ENCODE peak calls at places on chromosomes 5 and 9, in four cellular contexts. I, M, C and S are unnamed samples.

GRCh38 chr9:77954018-77954417 is 77.6 kb downstream of the GNAQ start:
- DNase-seq in M (no peak), C (no peak), I (no peak), S (no peak)

GRCh38 chr5:3510642-3511041 is 85.0 kb upstream of the IRX1 start:
- DNase-seq in I (no peak), M (no peak), C (no peak), S (no peak)

GRCh38 chr5:148543727-148544126 is 110.6 kb downstream of the HTR4 start:
- DNase-seq in M (no peak), I (no peak), C (no peak), S (no peak)

GRCh38 chr5:39080597-39081204 is 6.5 kb upstream of the RICTOR start:
- DNase-seq in C (peak), I (peak), M (peak), S (peak)

GRCh38 chr5:135217669-135218485 is 181.2 kb downstream of the MACROH2A1 start:
- DNase-seq in I (no peak), C (no peak), M (no peak), S (no peak)

GRCh38 chr5:93874491-93874890 is 133.1 kb upstream of the POU5F2 start:
- DNase-seq in C (no peak), I (no peak), M (no peak), S (no peak)

GRCh38 chr5:82386576-82386975 is 108.4 kb upstream of the RPS23 start:
- DNase-seq in C (no peak), I (no peak), M (no peak), S (no peak)

GRCh38 chr9:98860871-98861293 is 53.4 kb downstream of the GALNT12 start:
- DNase-seq in C (no peak), M (no peak), I (no peak), S (no peak)

GRCh38 chr9:135480071-135480941 is 724 bp downstream of the PPP1R26 start:
- DNase-seq in M (peak), I (no peak), C (peak), S (no peak)

GRCh38 chr5:56814963-56815656 is at the start of gene MAP3K1:
- DNase-seq in C (peak), M (peak), I (peak), S (peak)
- TF ChIP-seq CTCF in C (no peak), M (peak), I (peak), S (no peak)

DNA sequence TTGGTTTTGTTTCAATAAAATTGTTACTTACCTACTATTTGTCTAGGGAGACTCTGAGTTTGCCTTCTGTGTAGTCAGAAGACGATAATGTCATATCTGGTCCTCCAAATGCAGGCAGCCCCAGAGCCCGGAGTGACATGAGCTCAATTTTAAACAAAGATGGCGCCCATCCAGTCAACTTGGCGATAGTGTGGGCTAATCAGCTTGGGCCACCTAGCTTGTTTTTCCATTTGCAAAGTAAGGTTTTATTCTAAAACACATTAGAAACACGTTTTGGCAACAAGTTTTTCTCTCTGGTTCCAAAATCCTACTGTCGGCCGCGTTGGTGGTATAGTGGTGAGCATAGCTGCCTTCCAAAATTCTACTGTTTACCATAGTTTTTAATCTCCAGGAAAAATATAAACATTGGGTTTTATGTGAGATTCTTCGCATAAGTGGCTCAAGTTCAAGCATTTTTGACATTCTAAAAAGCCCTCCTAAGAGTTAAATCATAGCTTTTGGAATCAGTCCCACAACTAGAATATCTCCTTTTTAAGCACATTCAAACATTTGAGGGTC is 13.2 kb downstream of the TSC1 start:
- DNase-seq in M (no peak), I (no peak), C (no peak), S (no peak)
- TF ChIP-seq CTCF in M (no peak), I (no peak), C (no peak), S (no peak)

DNA sequence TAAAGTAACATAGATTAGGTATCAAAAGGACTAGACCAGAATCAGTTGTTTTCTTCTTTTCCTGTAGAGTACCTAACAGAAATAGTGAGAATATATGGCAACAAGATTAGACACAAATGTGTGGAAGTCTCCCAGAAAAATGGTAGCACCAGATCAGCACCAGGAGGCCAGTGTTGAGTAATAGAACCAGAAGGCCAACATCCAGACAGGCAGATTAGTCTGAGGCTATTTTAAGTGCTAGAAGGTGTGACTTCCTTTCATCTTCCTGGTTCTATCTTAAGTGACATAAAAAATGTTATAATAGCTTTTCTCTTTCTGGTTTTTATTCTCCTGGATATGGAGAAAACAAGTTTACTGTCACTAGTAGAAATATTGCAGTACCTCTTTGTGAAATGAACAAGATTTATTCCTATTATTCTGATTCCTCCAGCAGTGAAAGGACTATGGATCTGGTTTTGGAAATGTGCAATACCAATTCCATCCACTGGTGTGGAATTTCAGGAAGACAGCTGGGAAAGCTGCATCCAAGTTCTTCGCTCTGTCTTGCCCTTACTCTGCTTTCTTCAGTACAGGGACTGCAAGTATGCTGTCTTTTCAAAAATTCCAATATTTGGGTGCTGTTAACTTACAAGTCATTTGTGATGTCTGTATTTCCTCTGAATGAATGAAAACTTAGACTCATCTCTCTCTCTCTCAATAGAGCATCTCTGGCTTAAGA is 39.1 kb downstream of the SHLD3 start:
- DNase-seq in M (no peak), I (no peak), C (no peak), S (no peak)
- TF ChIP-seq CTCF in M (peak), I (peak), C (no peak), S (no peak)

DNA sequence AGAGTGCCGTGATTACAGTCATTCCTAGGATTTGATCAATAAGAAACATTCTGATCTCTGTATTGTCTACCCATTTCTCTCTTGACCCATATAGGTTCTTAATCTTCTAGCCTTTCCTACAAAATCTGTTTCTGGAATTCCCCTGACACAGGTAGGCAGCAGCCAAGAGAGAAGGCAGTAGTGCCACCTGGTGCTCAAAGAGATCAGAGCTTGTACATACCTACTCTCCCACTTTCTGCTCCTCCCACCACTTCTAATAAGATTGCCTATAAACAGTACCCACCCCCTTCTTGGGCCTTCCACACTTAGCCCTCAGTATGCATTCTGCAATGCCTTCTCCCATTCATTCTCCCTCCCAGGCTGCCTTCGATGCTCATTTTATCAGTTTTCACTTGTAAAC is 117.4 kb upstream of the RORB start:
- DNase-seq in C (peak), M (peak), I (peak), S (peak)
- TF ChIP-seq CTCF in C (peak), M (peak), I (peak), S (peak)

GRCh38 chr5:17378346-17378984 is 119.6 kb upstream of the TAF11L2 start:
- DNase-seq in I (no peak), M (no peak), C (no peak), S (no peak)
- TF ChIP-seq CTCF in I (no peak), M (no peak), C (no peak), S (no peak)

GRCh38 chr9:119968837-119969707 is 599.8 kb upstream of the BRINP1 start:
- DNase-seq in I (peak), M (peak), C (peak), S (peak)

DNA sequence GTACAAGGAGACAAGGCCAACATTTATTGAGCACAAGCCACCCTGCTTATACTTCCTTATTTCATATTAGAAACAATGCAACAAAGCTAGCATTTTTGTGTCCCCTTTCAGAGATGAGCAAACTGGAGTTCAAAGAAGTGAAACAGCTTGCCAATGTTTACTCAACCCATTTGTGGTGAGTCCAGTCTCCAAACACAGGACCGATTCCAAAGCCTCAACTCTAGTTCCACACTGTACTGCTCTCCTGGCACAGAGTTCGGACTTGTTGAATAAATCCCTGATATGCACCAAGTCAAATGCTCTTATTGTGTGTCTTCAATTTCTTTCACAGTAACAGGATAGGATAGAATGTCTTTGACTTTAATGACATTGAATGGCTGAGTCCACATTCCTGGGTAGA is 604.8 kb upstream of the BRINP1 start:
- DNase-seq in M (no peak), C (no peak), I (no peak), S (no peak)
- TF ChIP-seq CTCF in M (no peak), C (no peak), I (no peak), S (no peak)

DNA sequence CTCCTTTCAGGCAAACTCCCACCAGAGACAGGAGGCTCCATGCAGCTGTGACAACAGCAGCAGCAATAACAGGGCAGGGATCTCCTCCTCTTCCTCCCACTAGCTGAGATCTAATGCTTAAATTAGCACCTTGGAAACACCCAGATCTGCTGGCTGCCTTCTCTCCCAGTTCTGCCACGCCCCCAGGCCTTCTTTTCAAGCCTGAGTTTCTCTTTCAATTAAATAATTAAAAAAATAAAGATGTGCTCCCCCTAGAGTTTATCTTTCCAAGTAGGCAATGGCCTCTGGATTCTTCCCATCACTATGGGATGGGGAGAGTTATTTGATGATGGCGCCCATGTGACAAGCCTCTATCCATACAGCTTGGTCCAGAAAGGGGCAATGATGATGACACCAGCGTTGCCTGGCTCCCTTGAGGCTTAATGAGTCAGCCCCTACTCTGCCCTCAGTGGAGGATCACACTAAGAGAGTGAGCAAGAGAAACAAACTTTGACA is 3.8 kb downstream of the FAM219A start:
- DNase-seq in C (no peak), M (no peak), I (no peak), S (peak)
- TF ChIP-seq CTCF in C (no peak), M (peak), I (peak), S (no peak)

DNA sequence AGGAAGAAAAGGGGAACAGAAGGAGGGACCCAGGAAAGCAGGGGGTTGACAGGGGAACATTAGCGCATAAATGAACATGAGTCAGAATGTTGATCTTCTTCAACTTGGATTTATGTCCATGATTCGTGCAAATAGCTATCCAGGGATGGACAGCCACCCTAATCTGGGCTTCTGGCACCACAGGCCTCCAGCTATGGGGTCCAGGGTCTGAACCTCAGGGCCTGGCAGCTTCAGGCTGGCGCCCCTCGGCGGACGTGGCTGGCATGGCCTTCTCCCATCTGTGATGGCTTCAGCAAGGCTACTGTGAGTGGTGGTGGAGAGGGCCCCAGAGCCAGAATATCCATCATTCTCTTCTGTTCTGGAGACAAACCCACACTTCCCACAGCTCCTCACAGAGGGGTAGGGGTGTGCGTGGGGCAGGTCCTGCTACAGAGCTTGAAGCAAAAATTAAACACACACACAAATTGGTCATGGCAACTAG is 9.5 kb downstream of the GPX3 start:
- DNase-seq in I (no peak), C (no peak), M (no peak), S (no peak)
- TF ChIP-seq CTCF in I (no peak), C (no peak), M (no peak), S (no peak)

GRCh38 chr5:141039517-141039916 is 11.7 kb upstream of the PCDHB1 start:
- DNase-seq in M (no peak), I (no peak), C (no peak), S (no peak)

GRCh38 chr5:141040763-141041426 is 10.3 kb upstream of the PCDHB1 start:
- DNase-seq in M (peak), C (peak), I (peak), S (peak)

GRCh38 chr5:141040093-141040762 is 10.9 kb upstream of the PCDHB1 start:
- DNase-seq in M (peak), I (no peak), C (no peak), S (no peak)

GRCh38 chr5:141039061-141039460 is 12.1 kb upstream of the PCDHB1 start:
- DNase-seq in C (no peak), M (no peak), I (no peak), S (no peak)

DNA sequence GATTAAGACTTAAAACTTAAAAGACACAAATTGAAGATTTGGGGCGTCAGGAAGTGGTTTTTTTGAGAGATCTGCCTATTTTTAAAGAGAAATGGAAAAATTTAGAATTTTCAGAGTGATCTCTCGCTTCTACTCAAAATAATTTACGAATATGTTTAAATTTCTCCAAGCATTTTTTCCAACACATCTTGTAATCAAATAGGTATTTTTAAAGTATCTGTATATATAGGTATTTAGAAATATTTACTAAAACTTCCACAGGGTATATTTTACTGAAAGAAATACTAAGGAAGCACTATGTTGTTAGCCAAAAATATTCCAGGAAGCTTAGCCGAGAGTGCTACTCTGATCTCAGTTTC is 9.8 kb upstream of the PCDHB1 start:
- DNase-seq in C (no peak), M (no peak), I (no peak), S (no peak)
- TF ChIP-seq CTCF in C (no peak), M (no peak), I (peak), S (no peak)